ENCODE peak calls at places on chromosomes 2 and 18, in six cellular contexts. E, V, N, X, Y and M are unnamed samples.

GRCh38 chr2:128446866-128447537 is 128.3 kb upstream of the HS6ST1 start:
- DNase-seq in V (no peak), Y (peak; percentile 38), X (no peak), N (peak; percentile 13), E (no peak), M (no peak)

GRCh38 chr18:31204833-31205232 is 42.2 kb upstream of the DSC1 start:
- DNase-seq in N (no peak), Y (no peak), X (no peak), V (no peak), E (no peak), M (no peak)

GRCh38 chr2:101356486-101356885 is 30.8 kb downstream of the CREG2 start:
- DNase-seq in N (no peak), V (no peak), E (no peak), Y (no peak), X (peak; percentile 39), M (no peak)

GRCh38 chr2:109647636-109648035 is 33.5 kb downstream of the SOWAHC start:
- DNase-seq in X (peak; percentile 25), V (no peak), N (no peak), E (no peak), Y (no peak), M (no peak)

GRCh38 chr18:44781890-44782289 is 101.2 kb downstream of the SETBP1 start:
- DNase-seq in X (peak; percentile 28), E (peak; percentile 48), V (peak; percentile 41), N (no peak), Y (no peak), M (no peak)

GRCh38 chr2:98027955-98028593 is 32.3 kb upstream of the TMEM131 start:
- DNase-seq in E (no peak), Y (peak; percentile 38), X (peak; percentile 68), N (no peak), V (no peak), M (peak; percentile 16)

GRCh38 chr2:109069430-109070194 is 59.4 kb upstream of the SH3RF3 start:
- DNase-seq in E (no peak), Y (peak; percentile 32), V (no peak), X (no peak), N (no peak), M (no peak)

GRCh38 chr18:55097406-55098170 is 138.3 kb upstream of the CCDC68 start:
- DNase-seq in Y (no peak), E (peak; percentile 80), V (no peak), N (no peak), X (no peak), M (no peak)

GRCh38 chr18:62486290-62486964 is 36.4 kb upstream of the ZCCHC2 start:
- DNase-seq in X (peak; percentile 16), Y (no peak), N (no peak), E (peak; percentile 60), V (peak; percentile 6), M (no peak)

GRCh38 chr2:143686585-143687164 is 557.5 kb downstream of the ARHGAP15 start:
- DNase-seq in X (peak; percentile 43), Y (no peak), V (peak; percentile 57), E (peak; percentile 60), N (no peak), M (no peak)

GRCh38 chr2:145416640-145417039 is 896.7 kb upstream of the ZEB2 start:
- DNase-seq in X (peak; percentile 8), E (no peak), V (no peak), Y (no peak), N (no peak), M (no peak)

GRCh38 chr2:240184198-240184590 is 43.7 kb upstream of the OTOS start:
- DNase-seq in Y (no peak), V (no peak), X (no peak), N (no peak), E (no peak), M (no peak)

GRCh38 chr2:74383254-74383653 is 3.1 kb upstream of the DCTN1 start:
- DNase-seq in E (peak; percentile 74), V (no peak), Y (no peak), X (peak; percentile 86), N (no peak), M (no peak)

GRCh38 chr2:96144481-96145027 is 686 bp downstream of the DUSP2 start:
- DNase-seq in Y (peak; percentile 71), N (no peak), V (no peak), E (no peak), X (no peak), M (no peak)

GRCh38 chr2:220188031-220188430 is 560.6 kb downstream of the SLC4A3 start:
- DNase-seq in X (peak; percentile 43), Y (no peak), V (no peak), N (no peak), E (no peak), M (peak; percentile 6)

GRCh38 chr2:196987654-196988364 is 61.3 kb upstream of the PGAP1 start:
- DNase-seq in V (peak; percentile 20), Y (no peak), X (peak; percentile 98), E (peak; percentile 98), N (no peak), M (peak; percentile 94)

GRCh38 chr2:149064365-149064841 is 25.9 kb downstream of the LYPD6B start:
- DNase-seq in Y (no peak), X (no peak), V (no peak), E (peak; percentile 40), N (no peak), M (no peak)

GRCh38 chr2:235463893-235464292 is 29.9 kb upstream of the AGAP1 start:
- DNase-seq in N (peak; percentile 48), X (no peak), Y (no peak), E (no peak), V (peak; percentile 66), M (no peak)

GRCh38 chr2:235467586-235467985 is 26.3 kb upstream of the AGAP1 start:
- DNase-seq in N (no peak), Y (no peak), E (no peak), V (no peak), X (peak; percentile 76), M (no peak)

GRCh38 chr2:235472443-235472842 is 21.4 kb upstream of the AGAP1 start:
- DNase-seq in X (no peak), E (no peak), V (no peak), N (no peak), Y (no peak), M (no peak)

GRCh38 chr2:235471186-235471747 is 22.6 kb upstream of the AGAP1 start:
- DNase-seq in Y (no peak), X (no peak), V (no peak), E (no peak), N (no peak), M (no peak)

DNA sequence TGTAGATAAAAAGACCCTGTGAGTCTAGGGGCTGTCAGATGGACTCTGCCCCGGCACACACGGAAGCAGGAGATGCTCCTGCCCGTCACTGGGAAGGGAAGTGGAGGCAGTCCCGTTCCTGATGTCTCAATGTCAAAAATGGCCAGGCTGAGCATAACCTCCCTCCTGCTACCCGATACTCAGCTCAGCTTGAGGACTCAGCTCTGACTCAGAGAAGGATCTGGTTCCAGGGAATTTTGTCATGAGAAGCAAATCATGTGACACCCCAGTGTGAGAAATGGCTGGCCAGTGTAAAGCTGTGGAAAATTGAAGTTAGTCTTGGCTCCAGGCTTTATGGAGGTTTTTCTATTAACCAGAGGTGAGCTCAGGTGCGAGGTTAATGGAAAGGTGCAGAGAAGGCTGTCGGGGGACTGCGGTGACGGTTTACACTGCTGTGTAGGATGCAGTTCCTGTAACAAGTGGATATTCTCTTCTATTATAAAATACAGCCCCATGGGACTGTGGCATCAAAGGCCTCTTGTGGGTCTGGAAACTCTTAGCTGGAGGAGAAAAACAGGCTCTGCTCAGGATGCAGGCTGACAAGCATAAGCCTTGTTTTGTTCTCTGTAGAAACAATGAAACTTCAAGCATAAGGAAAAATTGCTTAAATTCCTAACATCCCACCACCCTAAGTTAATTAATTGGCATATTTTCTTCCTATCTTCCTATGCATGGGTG is 24.7 kb upstream of the AGAP1 start:
- DNase-seq in E (no peak), N (no peak), Y (no peak), V (no peak), X (peak; percentile 94), M (peak; percentile 37)
- H3K36me3 ChIP-seq in E (no peaks in the 10 kb centered on the region), N (no peaks in the 10 kb centered on the region), Y (no peaks in the 10 kb centered on the region), V (no peaks in the 10 kb centered on the region), X (no peaks in the 10 kb centered on the region), M (no peaks in the 10 kb centered on the region)

GRCh38 chr2:10123281-10123680 is 742 bp downstream of the RRM2 start:
- DNase-seq in X (no peak), Y (no peak), V (no peak), E (no peak), N (no peak), M (no peak)
- H3K4me3 ChIP-seq in X (peak overlapping the region; percentile 82), Y (no peak overlapping the region), V (peak overlapping the region; percentile 48), E (peak overlapping the region; percentile 59), N (peak overlapping the region; percentile 79), M (peak overlapping the region; percentile 79)

DNA sequence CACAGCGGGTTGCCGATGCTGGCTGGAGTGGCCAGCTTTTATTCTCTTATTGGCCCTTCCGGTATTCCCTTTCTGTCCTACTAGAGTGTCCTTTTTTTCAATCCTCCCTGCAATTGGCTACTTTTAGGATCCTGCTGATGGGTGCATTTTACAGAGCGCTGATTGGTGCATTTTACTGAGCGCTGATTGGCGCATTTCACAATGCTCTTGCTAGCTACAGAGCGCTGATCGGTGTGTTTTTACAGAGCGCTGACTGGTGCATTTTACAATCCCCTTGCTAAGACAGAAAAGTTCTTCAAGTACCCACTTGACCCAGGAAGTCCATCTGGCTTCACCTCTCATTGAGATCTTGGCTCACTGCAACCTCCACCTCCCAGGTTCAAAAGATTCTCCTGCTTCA is 44.4 kb upstream of the SPRED2 start:
- DNase-seq in Y (no peak), E (no peak), N (no peak), V (no peak), X (no peak), M (no peak)
- H3K9me3 ChIP-seq in Y (no peaks in the 10 kb centered on the region), E (no peaks in the 10 kb centered on the region), N (no peaks in the 10 kb centered on the region), V (no peaks in the 10 kb centered on the region), X (peaks cover 8% of the 10 kb centered on the region), M (no peaks in the 10 kb centered on the region)

GRCh38 chr2:47159627-47160026 is 4.5 kb upstream of the STPG4 start:
- DNase-seq in Y (no peak), V (no peak), X (no peak), E (no peak), N (no peak), M (no peak)

GRCh38 chr2:47160207-47160606 is 5.1 kb upstream of the STPG4 start:
- DNase-seq in E (no peak), V (peak; percentile 18), N (no peak), X (no peak), Y (no peak), M (no peak)

GRCh38 chr2:47155091-47155876 is at the start of gene STPG4:
- DNase-seq in V (no peak), X (no peak), N (no peak), Y (no peak), E (no peak), M (no peak)

GRCh38 chr2:47161475-47161874 is 6.4 kb upstream of the STPG4 start:
- DNase-seq in V (no peak), E (no peak), Y (no peak), N (no peak), X (no peak), M (no peak)

DNA sequence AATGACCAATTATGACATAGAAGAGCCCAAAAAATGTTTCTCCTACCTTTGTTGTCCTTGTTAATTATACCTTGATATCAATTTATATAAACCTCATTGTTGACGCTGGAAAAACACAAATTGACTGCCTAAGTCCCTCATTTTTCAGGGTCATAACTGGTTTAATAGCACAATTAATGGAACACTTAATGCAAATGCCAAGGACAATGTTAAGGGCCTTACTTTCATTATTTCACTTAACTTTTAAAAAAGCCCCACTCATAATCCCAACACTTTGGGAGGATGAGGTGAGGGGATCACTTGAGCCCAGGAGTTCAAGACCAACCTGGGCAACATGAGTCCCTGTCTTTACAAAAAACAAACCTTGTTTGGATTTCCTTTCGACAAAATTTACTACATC is 3.5 kb upstream of the STPG4 start:
- DNase-seq in N (no peak), X (no peak), Y (no peak), E (no peak), V (no peak), M (no peak)
- H3K36me3 ChIP-seq in N (peaks cover 18% of the 10 kb centered on the region), X (peaks cover 38% of the 10 kb centered on the region), Y (peaks cover 22% of the 10 kb centered on the region), E (peaks cover 18% of the 10 kb centered on the region), V (peaks cover 45% of the 10 kb centered on the region), M (peaks cover 69% of the 10 kb centered on the region)